ENCODE peak calls at places on chromosomes 6 and 20, in six cellular contexts. C is adrenal gland, L is right atrium auricular region, H is C1 segment of cervical spinal cord, Y is sciatic nerve, G is hypothalamus. N is an unnamed sample.

GRCh38 chr6:105174512-105174911 is 5.3 kb downstream of the POPDC3 start:
- DNase-seq in C (no peak), L (no peak), H (no peak), Y (no peak), G (no peak), N (no peak)

GRCh38 chr20:50415516-50416268 is 94.5 kb upstream of the PTPN1 start:
- DNase-seq in C (peak), L (peak), H (peak), Y (peak), G (peak), N (peak)

GRCh38 chr20:59752101-59752586 is 147.8 kb downstream of the PHACTR3 start:
- DNase-seq in C (no peak), L (no peak), H (peak), Y (no peak), G (no peak), N (peak)

GRCh38 chr6:39387785-39388184 is 65.3 kb upstream of the KCNK16 start:
- DNase-seq in C (no peak), L (no peak), H (peak), Y (no peak), G (no peak), N (peak)

GRCh38 chr6:63999613-64000012 is 364.0 kb downstream of the PHF3 start:
- DNase-seq in C (no peak), L (no peak), H (no peak), Y (no peak), G (no peak), N (no peak)

GRCh38 chr20:59835057-59835447 is 98.4 kb downstream of the SYCP2 start:
- DNase-seq in C (no peak), L (peak), H (no peak), Y (no peak), G (no peak), N (no peak)

GRCh38 chr6:144277174-144277573 is 8.0 kb upstream of the UTRN start:
- DNase-seq in C (no peak), L (no peak), H (no peak), Y (no peak), G (no peak), N (no peak)

GRCh38 chr6:109117346-109118035 is 22.2 kb downstream of the CEP57L1 start:
- DNase-seq in C (no peak), L (no peak), H (no peak), Y (no peak), G (no peak), N (no peak)

GRCh38 chr6:30819287-30819917 is 64.9 kb upstream of the DDR1 start:
- DNase-seq in C (no peak), L (no peak), H (no peak), Y (no peak), G (no peak), N (no peak)

N was measured in globus pallidus.